ENCODE peak calls at places on chromosomes 3 and 15, in five cellular contexts. C is brain microvascular endothelial cell, Q is kidney, U is lower lobe of right lung, N is GM06990. O is an unnamed sample.

GRCh38 chr3:183265713-183266417 is 12.8 kb downstream of the B3GNT5 start:
- DNase-seq in U (no peak), C (peak), N (no peak), Q (no peak), O (peak)

GRCh38 chr3:52090131-52090548 is 33.8 kb upstream of the DUSP7 start:
- DNase-seq in Q (peak), U (peak), N (no peak), C (peak), O (peak)

GRCh38 chr3:105802073-105802706 is 66.6 kb downstream of the CBLB start:
- DNase-seq in Q (no peak), C (no peak), N (no peak), U (no peak), O (no peak)

GRCh38 chr3:59006791-59007517 is 42.9 kb downstream of the CFAP20DC start:
- DNase-seq in U (no peak), C (peak), N (no peak), Q (peak), O (peak)

GRCh38 chr3:181265750-181266333 is 276.3 kb upstream of the DNAJC19 start:
- DNase-seq in C (no peak), Q (no peak), U (no peak), N (no peak), O (no peak)

GRCh38 chr3:12615263-12615662 is 48.7 kb downstream of the RAF1 start:
- DNase-seq in C (no peak), U (no peak), Q (no peak), N (no peak), O (no peak)

GRCh38 chr15:73320619-73321180 is 48.1 kb downstream of the HCN4 start:
- DNase-seq in C (no peak), U (no peak), Q (no peak), N (no peak), O (no peak)

GRCh38 chr15:101641894-101642293 is 10.3 kb downstream of the TM2D3 start:
- DNase-seq in Q (no peak), U (no peak), N (no peak), C (no peak), O (no peak)

GRCh38 chr3:177883957-177884356 is 652.3 kb upstream of the KCNMB2 start:
- DNase-seq in N (no peak), U (no peak), Q (no peak), C (no peak), O (no peak)

GRCh38 chr15:60937278-60937677 is 291.8 kb downstream of the RORA start:
- DNase-seq in Q (no peak), C (no peak), N (no peak), U (no peak), O (no peak)

GRCh38 chr3:52232279-52233107 is 6.5 kb downstream of the TWF2 start:
- DNase-seq in U (peak), C (no peak), N (no peak), Q (no peak), O (no peak)

GRCh38 chr3:9108876-9109569 is 140.4 kb downstream of the SRGAP3 start:
- DNase-seq in U (no peak), C (no peak), N (no peak), Q (no peak), O (no peak)
- H3K4me3 ChIP-seq in U (no peak), C (no peak), N (no peak), Q (no peak), O (no peak)

DNA sequence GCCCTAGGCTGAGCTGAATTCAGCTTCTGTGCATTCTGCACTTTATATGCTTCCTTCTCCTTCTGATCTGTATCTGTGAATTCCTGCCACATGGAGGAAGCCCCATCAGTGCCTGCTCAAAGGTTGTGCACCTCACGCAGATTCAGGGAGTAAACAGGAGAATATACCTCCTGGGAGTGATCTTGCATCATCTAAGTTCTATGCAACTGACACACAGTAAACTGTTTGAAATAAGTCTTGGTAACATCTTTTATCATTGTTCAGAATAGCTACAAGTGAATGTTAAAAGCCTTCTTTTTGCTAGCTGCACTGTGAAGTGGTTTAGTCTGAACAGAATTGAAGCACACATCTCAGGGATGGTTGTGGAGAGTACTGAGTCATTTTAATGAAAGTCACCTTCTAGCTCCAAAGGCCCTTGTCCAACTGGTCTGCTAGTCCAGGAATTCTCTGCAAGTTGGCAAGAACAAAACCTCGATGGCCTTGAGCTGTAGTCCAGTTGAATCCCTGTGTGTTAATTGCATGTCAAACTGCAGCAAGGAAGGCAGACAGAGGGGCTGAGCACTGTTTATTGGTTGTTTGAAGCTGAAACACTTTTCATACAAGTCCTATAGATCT is 215.0 kb downstream of the WNT5A start:
- DNase-seq in Q (no peak), U (no peak), N (no peak), C (no peak), O (no peak)
- TF ChIP-seq CTCF in Q (no peak), U (no peak), N (no peak), C (no peak), O (no peak)

DNA sequence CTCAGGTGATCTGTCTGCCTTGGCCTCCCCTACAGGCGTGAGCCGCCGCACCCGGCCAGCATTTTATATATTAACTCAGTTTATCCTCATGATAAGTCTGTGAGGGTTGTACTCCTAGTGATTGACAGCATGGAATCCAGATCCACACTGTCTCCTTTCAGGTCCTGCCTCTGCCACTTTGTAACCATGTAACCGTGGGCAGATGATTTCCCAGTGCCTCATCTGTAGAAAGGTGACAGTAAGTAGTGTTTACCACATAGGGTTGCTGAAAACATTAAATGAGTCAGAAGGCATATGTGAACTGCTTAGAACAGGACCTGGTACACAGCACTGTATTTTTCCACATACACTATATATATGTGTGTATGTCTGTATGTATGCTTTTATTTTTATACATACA is 2.4 kb downstream of the FYTTD1 start:
- DNase-seq in C (no peak), U (no peak), N (no peak), Q (no peak), O (no peak)
- H3K4me3 ChIP-seq in C (no peak), U (peak), N (peak), Q (no peak), O (no peak)

GRCh38 chr3:27325419-27325818 is 43.8 kb downstream of the NEK10 start:
- DNase-seq in U (no peak), Q (no peak), N (no peak), C (no peak), O (no peak)
- TF ChIP-seq CTCF in U (no peak), Q (no peak), N (peak), C (peak), O (peak)

GRCh38 chr15:59218099-59218498 is 11.5 kb downstream of the LDHAL6B start:
- DNase-seq in N (no peak), C (no peak), Q (no peak), U (no peak), O (no peak)
- H3K4me3 ChIP-seq in N (no peak), C (no peak), Q (no peak), U (no peak), O (no peak)

DNA sequence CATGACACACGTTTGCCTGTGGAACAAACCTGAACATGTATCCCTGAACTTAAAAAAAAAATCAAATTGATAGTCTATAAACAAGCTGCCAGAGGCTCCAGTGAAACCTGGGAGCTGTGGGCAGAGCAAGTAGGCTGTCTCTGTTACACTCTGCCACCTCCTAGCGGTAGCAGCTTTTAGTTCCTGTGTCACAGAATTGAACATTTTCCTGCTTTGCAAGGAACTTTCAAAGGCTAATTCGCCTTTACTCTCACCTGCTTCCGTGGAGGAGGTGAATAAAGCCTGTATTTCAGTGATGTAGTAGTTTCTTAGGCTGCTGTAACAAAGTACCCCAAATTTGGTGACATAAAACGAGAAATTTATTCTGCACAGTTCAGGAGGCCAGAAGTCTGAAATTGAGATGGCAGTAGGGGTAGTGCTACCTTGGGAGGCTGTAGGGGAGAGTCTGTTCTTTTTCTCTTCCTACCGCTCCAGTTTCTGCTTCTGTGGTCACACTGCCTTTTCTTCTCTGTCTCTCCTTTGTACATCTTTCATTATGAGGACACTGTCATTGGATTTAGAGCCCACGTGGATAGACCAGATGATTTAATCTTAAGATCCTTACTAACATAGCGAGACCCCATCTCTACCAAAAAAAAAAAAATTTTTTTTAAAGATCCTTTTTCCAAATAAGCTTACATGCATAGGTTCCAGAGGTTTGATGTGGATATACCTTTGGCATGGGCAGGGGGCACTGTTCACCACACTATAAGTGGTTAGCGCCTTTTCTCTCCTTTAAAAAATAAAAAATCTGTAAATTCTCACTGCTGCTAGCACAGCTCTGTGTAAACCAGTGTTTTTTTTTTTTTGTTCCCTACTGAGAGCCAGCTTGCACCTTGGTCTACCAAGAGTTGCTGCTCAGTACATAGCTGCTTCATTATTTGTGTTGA is 25.3 kb downstream of the FBXO22 start:
- DNase-seq in C (peak), Q (no peak), N (no peak), U (no peak), O (no peak)
- TF ChIP-seq CTCF in C (peak), Q (peak), N (peak), U (no peak), O (peak)

DNA sequence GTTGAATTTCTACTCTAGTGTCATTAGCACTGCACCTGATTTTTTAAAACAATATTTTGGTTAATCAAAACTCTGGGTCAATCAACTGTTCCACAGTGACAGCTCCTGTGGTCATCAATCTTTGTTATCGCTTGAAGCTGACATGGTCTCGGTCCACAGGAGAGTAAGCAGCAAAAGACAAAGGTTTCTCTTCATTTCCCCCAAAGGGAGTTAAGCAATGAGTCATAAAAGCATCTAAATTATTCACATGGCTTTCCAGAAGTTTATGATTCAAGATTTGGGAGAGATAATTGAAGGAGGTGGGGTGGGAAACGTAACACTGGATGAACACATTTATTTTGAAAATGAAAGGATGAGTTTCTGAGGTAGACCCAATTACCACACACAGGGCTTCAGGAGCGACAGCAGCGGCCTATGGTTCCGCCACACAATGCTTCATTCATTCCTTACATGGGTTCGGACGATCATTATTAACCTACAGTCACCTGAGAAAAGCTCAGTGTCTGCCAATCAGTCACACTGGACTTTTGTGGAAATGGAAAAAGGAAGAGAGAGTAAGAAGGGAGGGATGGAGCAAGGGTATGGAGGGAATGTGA is 505.1 kb downstream of the FHIT start:
- DNase-seq in U (no peak), N (no peak), Q (no peak), C (no peak), O (no peak)
- H3K4me3 ChIP-seq in U (no peak), N (no peak), Q (no peak), C (no peak), O (no peak)

GRCh38 chr15:41523097-41523496 is 9.5 kb upstream of the LTK start:
- DNase-seq in C (no peak), N (no peak), U (no peak), Q (no peak), O (no peak)
- TF ChIP-seq CTCF in C (no peak), N (no peak), U (no peak), Q (no peak), O (no peak)

O was measured in epithelial cell of proximal tubule.